ENCODE peak calls at places on chromosomes 1 and 21, in nine cellular contexts. One of them, this sample, is unnamed.

GRCh38 chr1:200641175-200641489 is 20.6 kb upstream of the KIF14 start:
- DNase-seq in omental fat pad: no peak
- DNase-seq in foreskin fibroblast: peak
- DNase-seq in neural progenitor cell: no peak
- DNase-seq in lower leg skin: no peak
- DNase-seq in lower lobe of right lung: no peak
- DNase-seq in cardiac muscle cell: peak
- DNase-seq in astrocyte of the spinal cord: no peak
- DNase-seq in H1: no peak
- DNase-seq in this sample: no peak

GRCh38 chr1:15707239-15707940 is 23.3 kb downstream of the PLEKHM2 start:
- DNase-seq in H1: no peak
- DNase-seq in neural progenitor cell: no peak
- DNase-seq in omental fat pad: no peak
- DNase-seq in astrocyte of the spinal cord: no peak
- DNase-seq in cardiac muscle cell: no peak
- DNase-seq in lower leg skin: no peak
- DNase-seq in lower lobe of right lung: no peak
- DNase-seq in foreskin fibroblast: no peak
- DNase-seq in this sample: no peak

GRCh38 chr21:41170442-41170841 is 2.5 kb downstream of the BACE2 start:
- DNase-seq in cardiac muscle cell: peak
- DNase-seq in astrocyte of the spinal cord: peak
- DNase-seq in lower leg skin: peak
- DNase-seq in neural progenitor cell: peak
- DNase-seq in H1: peak
- DNase-seq in foreskin fibroblast: peak
- DNase-seq in omental fat pad: no peak
- DNase-seq in lower lobe of right lung: no peak
- DNase-seq in this sample: no peak

GRCh38 chr1:244163861-244164562 is 112.9 kb downstream of the ZBTB18 start:
- DNase-seq in astrocyte of the spinal cord: peak
- DNase-seq in foreskin fibroblast: peak
- DNase-seq in H1: no peak
- DNase-seq in lower leg skin: no peak
- DNase-seq in neural progenitor cell: no peak
- DNase-seq in omental fat pad: no peak
- DNase-seq in cardiac muscle cell: peak
- DNase-seq in lower lobe of right lung: no peak
- DNase-seq in this sample: no peak

GRCh38 chr1:89065077-89065868 is at the start of gene GBP1:
- DNase-seq in astrocyte of the spinal cord: peak
- DNase-seq in lower leg skin: no peak
- DNase-seq in cardiac muscle cell: peak
- DNase-seq in lower lobe of right lung: no peak
- DNase-seq in omental fat pad: no peak
- DNase-seq in foreskin fibroblast: peak
- DNase-seq in H1: no peak
- DNase-seq in neural progenitor cell: no peak
- DNase-seq in this sample: no peak

GRCh38 chr1:153094426-153094825 is at the start of gene SPRR2E:
- DNase-seq in omental fat pad: no peak
- DNase-seq in astrocyte of the spinal cord: no peak
- DNase-seq in lower lobe of right lung: no peak
- DNase-seq in cardiac muscle cell: no peak
- DNase-seq in lower leg skin: no peak
- DNase-seq in H1: no peak
- DNase-seq in neural progenitor cell: no peak
- DNase-seq in foreskin fibroblast: no peak
- DNase-seq in this sample: no peak

GRCh38 chr1:23557471-23558124 is 1.7 kb downstream of the ID3 start:
- DNase-seq in cardiac muscle cell: peak
- DNase-seq in astrocyte of the spinal cord: peak
- DNase-seq in neural progenitor cell: no peak
- DNase-seq in omental fat pad: no peak
- DNase-seq in H1: no peak
- DNase-seq in foreskin fibroblast: peak
- DNase-seq in lower leg skin: no peak
- DNase-seq in lower lobe of right lung: no peak
- DNase-seq in this sample: no peak

GRCh38 chr1:201264072-201264471 is 19.2 kb upstream of the PKP1 start:
- DNase-seq in omental fat pad: no peak
- DNase-seq in lower leg skin: peak
- DNase-seq in H1: peak
- DNase-seq in cardiac muscle cell: no peak
- DNase-seq in foreskin fibroblast: no peak
- DNase-seq in lower lobe of right lung: no peak
- DNase-seq in astrocyte of the spinal cord: no peak
- DNase-seq in neural progenitor cell: no peak
- DNase-seq in this sample: no peak

GRCh38 chr21:42925114-42925907 is at the start of gene ERVH48-1:
- DNase-seq in lower leg skin: no peak
- DNase-seq in foreskin fibroblast: no peak
- DNase-seq in lower lobe of right lung: no peak
- DNase-seq in astrocyte of the spinal cord: no peak
- DNase-seq in omental fat pad: no peak
- DNase-seq in H1: no peak
- DNase-seq in cardiac muscle cell: peak
- DNase-seq in neural progenitor cell: no peak
- DNase-seq in this sample: no peak

GRCh38 chr1:228989676-228989991 is 254.4 kb downstream of the RHOU start:
- DNase-seq in H1: no peak
- DNase-seq in lower leg skin: no peak
- DNase-seq in cardiac muscle cell: no peak
- DNase-seq in astrocyte of the spinal cord: no peak
- DNase-seq in foreskin fibroblast: no peak
- DNase-seq in neural progenitor cell: no peak
- DNase-seq in omental fat pad: no peak
- DNase-seq in lower lobe of right lung: no peak
- DNase-seq in this sample: no peak

GRCh38 chr1:111620412-111620971 is 903 bp downstream of the RAP1A start:
- DNase-seq in omental fat pad: no peak
- DNase-seq in neural progenitor cell: no peak
- DNase-seq in astrocyte of the spinal cord: peak
- DNase-seq in lower leg skin: no peak
- DNase-seq in foreskin fibroblast: peak
- DNase-seq in lower lobe of right lung: no peak
- DNase-seq in cardiac muscle cell: no peak
- DNase-seq in H1: peak
- DNase-seq in this sample: no peak

GRCh38 chr1:205013683-205014367 is 29.2 kb upstream of the CNTN2 start:
- DNase-seq in H1: no peak
- DNase-seq in neural progenitor cell: peak
- DNase-seq in lower lobe of right lung: no peak
- DNase-seq in lower leg skin: no peak
- DNase-seq in astrocyte of the spinal cord: no peak
- DNase-seq in omental fat pad: no peak
- DNase-seq in foreskin fibroblast: no peak
- DNase-seq in cardiac muscle cell: peak
- DNase-seq in this sample: no peak

GRCh38 chr1:71047635-71048607 is at the start of gene PTGER3:
- DNase-seq in foreskin fibroblast: peak
- DNase-seq in H1: peak
- DNase-seq in neural progenitor cell: peak
- DNase-seq in omental fat pad: peak
- DNase-seq in astrocyte of the spinal cord: no peak
- DNase-seq in lower lobe of right lung: peak
- DNase-seq in lower leg skin: peak
- DNase-seq in cardiac muscle cell: peak
- DNase-seq in this sample: no peak

GRCh38 chr1:89259283-89259971 is 13.2 kb downstream of the GBP5 start:
- DNase-seq in cardiac muscle cell: no peak
- DNase-seq in astrocyte of the spinal cord: no peak
- DNase-seq in omental fat pad: no peak
- DNase-seq in H1: no peak
- DNase-seq in foreskin fibroblast: no peak
- DNase-seq in lower lobe of right lung: peak
- DNase-seq in lower leg skin: no peak
- DNase-seq in neural progenitor cell: no peak
- DNase-seq in this sample: no peak

GRCh38 chr1:192807221-192807967 is 1.4 kb upstream of the RGS2 start:
- DNase-seq in neural progenitor cell: no peak
- DNase-seq in lower lobe of right lung: no peak
- DNase-seq in foreskin fibroblast: peak
- DNase-seq in lower leg skin: no peak
- DNase-seq in astrocyte of the spinal cord: peak
- DNase-seq in H1: no peak
- DNase-seq in omental fat pad: no peak
- DNase-seq in cardiac muscle cell: peak
- DNase-seq in this sample: no peak

GRCh38 chr1:38489844-38490270 is 369.7 kb downstream of the RRAGC start:
- DNase-seq in lower lobe of right lung: no peak
- DNase-seq in H1: peak
- DNase-seq in foreskin fibroblast: peak
- DNase-seq in neural progenitor cell: peak
- DNase-seq in lower leg skin: peak
- DNase-seq in astrocyte of the spinal cord: no peak
- DNase-seq in cardiac muscle cell: peak
- DNase-seq in omental fat pad: no peak
- DNase-seq in this sample: peak
- TF ChIP-seq CTCF in lower lobe of right lung: peak
- TF ChIP-seq CTCF in H1: peak
- TF ChIP-seq CTCF in foreskin fibroblast: peak
- TF ChIP-seq CTCF in neural progenitor cell: peak
- TF ChIP-seq CTCF in lower leg skin: no peak
- TF ChIP-seq CTCF in astrocyte of the spinal cord: peak
- TF ChIP-seq CTCF in cardiac muscle cell: peak
- TF ChIP-seq CTCF in omental fat pad: no peak
- TF ChIP-seq CTCF in this sample: peak

DNA sequence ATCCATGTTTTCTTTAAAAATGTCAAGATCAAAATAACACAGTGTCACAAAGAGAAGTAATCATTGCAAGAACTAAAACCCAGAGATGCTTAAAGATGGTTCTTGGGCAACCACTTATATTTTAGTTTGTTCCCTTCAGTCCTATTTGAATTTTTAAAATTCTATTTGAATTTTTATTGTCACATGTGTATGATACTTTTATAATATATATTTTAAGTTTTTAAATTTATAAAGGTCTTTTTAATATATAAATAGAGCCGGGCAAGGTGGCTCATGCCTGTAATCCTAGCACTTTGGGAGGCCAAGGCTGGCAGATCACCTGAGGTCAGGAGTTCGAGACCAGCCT is 22.3 kb upstream of the DISC1 start:
- DNase-seq in cardiac muscle cell: no peak
- DNase-seq in H1: no peak
- DNase-seq in omental fat pad: no peak
- DNase-seq in neural progenitor cell: no peak
- DNase-seq in lower leg skin: no peak
- DNase-seq in foreskin fibroblast: no peak
- DNase-seq in astrocyte of the spinal cord: no peak
- DNase-seq in lower lobe of right lung: no peak
- DNase-seq in this sample: no peak
- TF ChIP-seq CTCF in cardiac muscle cell: no peak
- TF ChIP-seq CTCF in H1: no peak
- TF ChIP-seq CTCF in omental fat pad: no peak
- TF ChIP-seq CTCF in neural progenitor cell: no peak
- TF ChIP-seq CTCF in lower leg skin: no peak
- TF ChIP-seq CTCF in foreskin fibroblast: no peak
- TF ChIP-seq CTCF in astrocyte of the spinal cord: no peak
- TF ChIP-seq CTCF in lower lobe of right lung: no peak
- TF ChIP-seq CTCF in this sample: no peak

DNA sequence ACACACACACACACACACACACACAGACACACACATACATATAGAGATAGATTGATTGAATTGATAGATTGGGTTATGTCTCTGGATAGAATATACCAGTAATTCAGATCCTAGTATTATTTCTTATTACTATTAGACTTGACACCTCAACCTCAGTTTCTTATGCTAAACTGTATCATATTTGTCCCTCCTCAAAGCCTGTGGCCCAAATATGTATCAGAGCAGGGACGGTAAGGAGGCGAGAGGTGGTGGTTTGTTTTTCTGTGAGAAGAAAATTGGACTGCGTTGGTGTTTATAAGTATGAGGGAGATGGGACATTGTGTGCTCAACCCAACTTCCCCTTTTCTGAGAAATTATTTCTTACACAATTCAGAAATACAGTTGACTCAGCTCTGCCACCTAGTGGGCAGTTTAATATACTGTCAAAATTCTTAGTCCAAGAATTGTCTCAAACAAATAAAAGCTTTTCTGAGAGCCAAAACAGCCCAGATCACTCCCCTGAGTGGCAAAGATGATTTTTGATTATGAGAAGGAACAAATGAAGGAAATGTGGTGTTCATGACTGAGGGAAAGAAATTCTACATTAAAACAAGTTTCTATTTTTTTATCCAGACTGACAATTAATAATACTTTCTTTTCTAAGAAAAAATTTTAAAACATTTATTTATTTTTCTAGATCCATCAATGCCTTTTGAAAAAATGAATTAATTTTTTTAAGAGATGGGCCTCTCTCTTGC is 10.8 kb upstream of the TXNIP start:
- DNase-seq in astrocyte of the spinal cord: peak
- DNase-seq in cardiac muscle cell: peak
- DNase-seq in H1: peak
- DNase-seq in foreskin fibroblast: peak
- DNase-seq in lower lobe of right lung: no peak
- DNase-seq in omental fat pad: no peak
- DNase-seq in lower leg skin: no peak
- DNase-seq in neural progenitor cell: peak
- DNase-seq in this sample: peak
- TF ChIP-seq CTCF in astrocyte of the spinal cord: peak
- TF ChIP-seq CTCF in cardiac muscle cell: peak
- TF ChIP-seq CTCF in H1: no peak
- TF ChIP-seq CTCF in foreskin fibroblast: peak
- TF ChIP-seq CTCF in lower lobe of right lung: peak
- TF ChIP-seq CTCF in omental fat pad: no peak
- TF ChIP-seq CTCF in lower leg skin: peak
- TF ChIP-seq CTCF in neural progenitor cell: peak
- TF ChIP-seq CTCF in this sample: peak

DNA sequence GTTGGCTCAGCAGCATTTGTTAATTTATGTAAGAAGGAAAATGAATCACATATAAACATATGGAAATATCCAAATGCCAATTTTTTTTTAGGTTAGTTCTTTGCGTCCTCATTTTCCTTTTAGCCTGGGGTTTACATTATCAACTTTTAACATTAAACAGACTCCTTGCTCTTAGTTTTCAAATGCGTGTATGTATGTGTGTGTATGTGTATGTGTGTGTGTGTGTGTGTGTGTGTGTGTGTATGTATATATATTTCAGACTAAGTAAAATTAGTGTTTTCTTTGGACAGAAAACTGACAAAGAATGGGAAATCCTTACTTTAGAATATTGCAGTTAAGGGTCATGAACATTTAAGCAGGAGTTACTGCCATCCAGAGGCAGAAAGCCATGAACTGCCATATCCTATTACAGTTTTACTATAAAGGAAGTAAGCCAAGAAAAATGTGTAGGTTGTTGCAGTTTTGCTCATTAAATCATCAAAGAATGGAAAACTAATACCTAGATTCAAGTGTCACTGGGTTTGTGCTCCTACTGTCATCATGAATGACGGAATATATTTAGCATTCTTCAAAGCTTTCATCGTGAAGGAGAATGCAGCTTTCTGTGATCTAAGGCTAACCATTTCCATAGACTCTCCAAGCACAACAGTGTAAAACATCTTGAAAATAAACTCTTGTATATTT is 477.0 kb upstream of the NR5A2 start:
- DNase-seq in foreskin fibroblast: peak
- DNase-seq in lower lobe of right lung: no peak
- DNase-seq in H1: no peak
- DNase-seq in astrocyte of the spinal cord: peak
- DNase-seq in lower leg skin: no peak
- DNase-seq in cardiac muscle cell: peak
- DNase-seq in neural progenitor cell: no peak
- DNase-seq in omental fat pad: no peak
- DNase-seq in this sample: no peak
- TF ChIP-seq CTCF in foreskin fibroblast: peak
- TF ChIP-seq CTCF in lower lobe of right lung: no peak
- TF ChIP-seq CTCF in H1: no peak
- TF ChIP-seq CTCF in astrocyte of the spinal cord: peak
- TF ChIP-seq CTCF in lower leg skin: no peak
- TF ChIP-seq CTCF in cardiac muscle cell: no peak
- TF ChIP-seq CTCF in neural progenitor cell: no peak
- TF ChIP-seq CTCF in omental fat pad: no peak
- TF ChIP-seq CTCF in this sample: peak